ENCODE peak calls at places on chromosomes 2 and 18, in five cellular contexts. One of them, this sample, is unnamed.

GRCh38 chr2:1886405-1886992 is 142.2 kb upstream of the PXDN start:
- DNase-seq in Panc1: peak; percentile 20
- DNase-seq in A549: peak; percentile 71
- DNase-seq in heart left ventricle: peak; percentile 80
- DNase-seq in colonic mucosa: peak; percentile 60
- DNase-seq in this sample: peak; percentile 77

GRCh38 chr2:218997730-218998129 is 4.5 kb upstream of the CRYBA2 start:
- DNase-seq in heart left ventricle: no peak
- DNase-seq in Panc1: no peak
- DNase-seq in A549: no peak
- DNase-seq in colonic mucosa: no peak
- DNase-seq in this sample: no peak

GRCh38 chr2:84631047-84631446 is 114.7 kb downstream of the DNAH6 start:
- DNase-seq in Panc1: peak; percentile 10
- DNase-seq in heart left ventricle: no peak
- DNase-seq in colonic mucosa: no peak
- DNase-seq in A549: peak; percentile 52
- DNase-seq in this sample: no peak

GRCh38 chr2:240567872-240568677 is at the start of gene RNPEPL1:
- DNase-seq in Panc1: no peak
- DNase-seq in heart left ventricle: peak; percentile 78
- DNase-seq in colonic mucosa: peak; percentile 57
- DNase-seq in A549: no peak
- DNase-seq in this sample: peak; percentile 68

GRCh38 chr2:13558368-13558767 is 841.6 kb downstream of the TRIB2 start:
- DNase-seq in heart left ventricle: no peak
- DNase-seq in A549: no peak
- DNase-seq in Panc1: peak; percentile 12
- DNase-seq in colonic mucosa: no peak
- DNase-seq in this sample: no peak

GRCh38 chr2:199495147-199495546 is 37.4 kb upstream of the SATB2 start:
- DNase-seq in Panc1: no peak
- DNase-seq in heart left ventricle: no peak
- DNase-seq in A549: no peak
- DNase-seq in colonic mucosa: no peak
- DNase-seq in this sample: no peak

GRCh38 chr2:55712477-55713060 is 18.9 kb upstream of the PNPT1 start:
- DNase-seq in Panc1: no peak
- DNase-seq in heart left ventricle: no peak
- DNase-seq in colonic mucosa: no peak
- DNase-seq in A549: no peak
- DNase-seq in this sample: no peak

GRCh38 chr18:77089796-77090285 is 42.7 kb downstream of the MBP start:
- DNase-seq in heart left ventricle: no peak
- DNase-seq in colonic mucosa: no peak
- DNase-seq in A549: no peak
- DNase-seq in Panc1: no peak
- DNase-seq in this sample: no peak

GRCh38 chr2:120066708-120067547 is 54.1 kb downstream of the EPB41L5 start:
- DNase-seq in A549: peak; percentile 29
- DNase-seq in Panc1: peak; percentile 25
- DNase-seq in colonic mucosa: peak; percentile 29
- DNase-seq in heart left ventricle: no peak
- DNase-seq in this sample: no peak

GRCh38 chr18:32048507-32049091 is 30.0 kb downstream of the RNF125 start:
- DNase-seq in colonic mucosa: peak; percentile 71
- DNase-seq in heart left ventricle: no peak
- DNase-seq in Panc1: no peak
- DNase-seq in A549: no peak
- DNase-seq in this sample: peak; percentile 49

DNA sequence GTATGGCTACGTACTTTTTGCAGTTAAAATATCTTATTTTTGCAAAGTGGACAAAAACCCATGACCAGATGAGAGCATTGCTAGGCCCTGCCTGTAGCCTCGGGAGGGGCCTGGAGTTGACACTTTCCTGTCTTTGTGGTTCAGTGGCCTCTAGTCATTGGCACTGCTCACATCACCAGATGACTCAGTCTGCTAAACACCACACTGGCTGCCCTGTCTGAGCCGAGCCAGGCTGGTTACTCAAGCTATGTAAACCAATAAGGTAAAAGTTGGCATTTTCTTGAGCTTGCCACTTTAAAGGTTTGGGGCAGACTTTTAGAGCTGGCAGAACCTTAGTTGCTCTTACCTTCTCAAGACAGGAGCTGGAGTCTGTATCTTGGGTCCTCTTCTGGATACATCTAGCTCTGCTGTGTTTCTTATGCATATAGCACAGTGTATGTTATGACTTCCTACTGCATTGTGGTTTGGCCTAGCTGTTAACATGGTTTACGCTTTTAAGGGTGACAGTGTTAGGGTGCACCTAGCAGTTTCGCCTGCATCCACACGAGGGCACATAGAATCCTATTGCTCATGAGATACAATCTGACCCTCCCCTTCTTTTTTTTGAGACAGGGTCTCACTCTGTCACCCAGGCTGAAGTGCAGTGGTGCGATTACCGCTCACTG is 76.4 kb downstream of the AP1S3 start:
- DNase-seq in heart left ventricle: no peak
- DNase-seq in Panc1: peak; percentile 93
- DNase-seq in colonic mucosa: peak; percentile 22
- DNase-seq in A549: peak; percentile 42
- DNase-seq in this sample: no peak
- H3K4me3 ChIP-seq in heart left ventricle: no peak overlapping the region
- H3K4me3 ChIP-seq in Panc1: no peak overlapping the region
- H3K4me3 ChIP-seq in colonic mucosa: no peak overlapping the region
- H3K4me3 ChIP-seq in A549: no peak overlapping the region
- H3K4me3 ChIP-seq in this sample: no peak overlapping the region

DNA sequence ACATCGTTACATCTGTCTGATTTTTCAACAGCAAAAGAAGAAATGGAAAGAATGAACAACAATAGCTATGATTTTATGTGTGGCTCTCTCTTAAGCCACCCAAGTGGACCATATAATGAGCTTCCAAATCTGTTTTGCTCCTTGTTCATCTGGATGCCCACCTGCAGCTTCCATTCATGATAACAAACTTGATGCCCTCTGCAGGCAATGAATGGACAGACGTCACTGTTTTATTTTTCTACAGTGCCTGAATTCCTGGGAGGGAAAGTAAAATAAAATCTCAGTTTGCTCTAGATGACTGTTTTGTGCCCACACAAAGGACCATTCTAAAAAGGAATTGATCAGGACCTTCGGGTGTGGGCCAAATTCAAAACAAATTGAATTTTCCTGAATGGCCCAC is 5.0 kb downstream of the MREG start:
- DNase-seq in A549: no peak
- DNase-seq in heart left ventricle: no peak
- DNase-seq in Panc1: no peak
- DNase-seq in colonic mucosa: no peak
- DNase-seq in this sample: no peak
- H3K27ac ChIP-seq in A549: no peak overlapping the region
- H3K27ac ChIP-seq in heart left ventricle: no peak overlapping the region
- H3K27ac ChIP-seq in Panc1: peak overlapping the region; percentile 23
- H3K27ac ChIP-seq in colonic mucosa: no peak overlapping the region
- H3K27ac ChIP-seq in this sample: no peak overlapping the region

GRCh38 chr2:222025891-222026271 is 272.9 kb downstream of the PAX3 start:
- DNase-seq in heart left ventricle: no peak
- DNase-seq in A549: no peak
- DNase-seq in colonic mucosa: no peak
- DNase-seq in Panc1: no peak
- DNase-seq in this sample: no peak

DNA sequence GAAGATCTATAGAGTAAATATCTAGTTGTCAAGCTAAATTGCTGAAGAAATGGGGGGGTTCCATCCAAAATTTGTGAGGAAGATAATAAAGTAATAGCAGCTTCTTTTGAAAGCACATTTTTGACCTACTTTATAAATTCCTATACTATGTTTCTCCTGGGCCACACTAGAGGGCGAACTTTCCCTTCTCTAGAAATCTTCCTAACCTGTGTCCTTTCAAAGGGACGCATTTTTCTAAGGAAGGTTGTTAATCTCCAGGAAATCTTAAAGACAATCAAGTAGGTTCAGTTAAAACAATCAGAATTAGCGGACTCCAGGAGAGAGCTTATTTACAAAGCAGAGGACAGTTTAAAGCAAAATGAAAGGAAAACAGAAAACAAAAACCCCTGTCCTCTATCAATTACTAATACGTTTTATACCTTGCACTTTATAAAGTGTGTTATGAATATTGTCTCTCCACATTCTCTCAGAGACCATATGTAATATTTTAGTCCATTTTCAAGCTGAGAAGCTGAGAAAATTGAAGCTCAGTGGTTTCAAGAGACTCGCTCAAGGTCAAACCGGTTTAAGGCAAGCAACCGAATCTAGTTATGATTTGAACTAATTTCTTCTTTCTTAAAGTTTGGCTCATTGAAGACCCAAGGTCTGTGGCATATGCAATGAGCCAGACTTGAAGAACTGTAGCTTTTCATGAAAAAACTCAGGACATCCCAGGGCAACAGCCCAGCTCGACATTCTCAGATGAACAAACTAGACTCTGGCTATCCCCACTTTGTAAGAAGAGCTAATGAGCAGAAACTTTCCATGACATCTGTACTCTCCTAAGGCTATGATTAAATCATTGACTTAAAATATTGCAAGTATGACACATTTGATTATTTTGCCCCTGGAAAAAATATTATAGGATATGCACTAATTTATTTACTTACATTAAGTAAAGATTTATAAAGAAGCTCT is 273.6 kb downstream of the PAX3 start:
- DNase-seq in colonic mucosa: no peak
- DNase-seq in heart left ventricle: no peak
- DNase-seq in Panc1: peak; percentile 8
- DNase-seq in A549: peak; percentile 8
- DNase-seq in this sample: no peak
- TF ChIP-seq CTCF in colonic mucosa: peak; percentile 43
- TF ChIP-seq CTCF in heart left ventricle: peak; percentile 42
- TF ChIP-seq CTCF in Panc1: peak; percentile 76
- TF ChIP-seq CTCF in A549: peak; percentile 75
- TF ChIP-seq CTCF in this sample: peak; percentile 58

GRCh38 chr2:31136732-31137131 is 1.5 kb downstream of the GALNT14 start:
- DNase-seq in Panc1: no peak
- DNase-seq in colonic mucosa: no peak
- DNase-seq in A549: no peak
- DNase-seq in heart left ventricle: no peak
- DNase-seq in this sample: no peak
- H3K4me3 ChIP-seq in Panc1: no peak overlapping the region
- H3K4me3 ChIP-seq in colonic mucosa: no peak overlapping the region
- H3K4me3 ChIP-seq in A549: peak overlapping the region; percentile 63
- H3K4me3 ChIP-seq in heart left ventricle: peak overlapping the region; percentile 55
- H3K4me3 ChIP-seq in this sample: peak overlapping the region; percentile 60

GRCh38 chr2:64203131-64204005 is 59.1 kb upstream of the PELI1 start:
- DNase-seq in A549: no peak
- DNase-seq in heart left ventricle: no peak
- DNase-seq in Panc1: no peak
- DNase-seq in colonic mucosa: no peak
- DNase-seq in this sample: no peak
- H3K27ac ChIP-seq in A549: no peak overlapping the region
- H3K27ac ChIP-seq in heart left ventricle: peak overlapping the region; percentile 73
- H3K27ac ChIP-seq in Panc1: no peak overlapping the region
- H3K27ac ChIP-seq in colonic mucosa: peak overlapping the region; percentile 70
- H3K27ac ChIP-seq in this sample: peak overlapping the region; percentile 87

GRCh38 chr2:12331698-12332097 is 385.0 kb upstream of the TRIB2 start:
- DNase-seq in Panc1: no peak
- DNase-seq in A549: no peak
- DNase-seq in heart left ventricle: no peak
- DNase-seq in colonic mucosa: no peak
- DNase-seq in this sample: no peak

GRCh38 chr2:12325806-12326205 is 390.9 kb upstream of the TRIB2 start:
- DNase-seq in Panc1: no peak
- DNase-seq in heart left ventricle: no peak
- DNase-seq in colonic mucosa: no peak
- DNase-seq in A549: no peak
- DNase-seq in this sample: no peak

GRCh38 chr2:12321886-12322285 is 394.9 kb upstream of the TRIB2 start:
- DNase-seq in heart left ventricle: no peak
- DNase-seq in A549: no peak
- DNase-seq in Panc1: no peak
- DNase-seq in colonic mucosa: no peak
- DNase-seq in this sample: no peak

GRCh38 chr2:12330916-12331315 is 385.8 kb upstream of the TRIB2 start:
- DNase-seq in heart left ventricle: no peak
- DNase-seq in colonic mucosa: no peak
- DNase-seq in Panc1: no peak
- DNase-seq in A549: no peak
- DNase-seq in this sample: no peak

DNA sequence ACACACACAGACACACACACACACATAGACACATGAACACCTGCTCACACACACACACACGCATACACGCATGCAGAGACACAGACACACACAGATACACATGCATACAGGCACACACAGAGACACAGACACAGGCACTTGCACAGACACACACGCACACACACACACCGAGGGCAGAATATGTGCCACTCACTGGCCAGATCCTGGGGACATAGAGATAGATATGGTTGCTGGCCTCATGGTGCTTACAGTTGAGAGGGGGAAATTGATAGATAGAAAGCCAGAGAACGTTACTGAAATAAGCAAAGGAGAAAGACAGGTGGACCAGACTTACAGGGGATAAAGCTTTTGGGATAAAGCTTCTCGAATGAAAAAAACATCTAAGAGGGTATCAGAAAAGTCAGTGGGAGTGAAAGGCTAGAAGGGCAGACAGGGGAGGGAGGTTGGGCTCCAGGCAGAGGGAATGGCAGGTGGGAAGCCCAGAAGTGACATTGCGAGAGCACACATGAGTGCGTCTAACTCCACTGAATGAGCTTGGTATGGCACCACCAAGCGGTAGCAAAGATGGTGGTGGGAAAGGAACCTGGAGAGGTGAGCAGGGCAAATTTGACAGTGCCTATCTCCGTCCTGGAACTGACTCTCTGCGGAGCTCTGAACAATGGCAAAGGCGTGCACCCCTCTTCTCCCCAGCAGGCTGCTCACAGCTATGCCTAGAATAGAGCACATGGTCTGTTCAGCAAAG is 390.1 kb upstream of the TRIB2 start:
- DNase-seq in Panc1: no peak
- DNase-seq in heart left ventricle: no peak
- DNase-seq in colonic mucosa: no peak
- DNase-seq in A549: no peak
- DNase-seq in this sample: no peak
- TF ChIP-seq CTCF in Panc1: no peak
- TF ChIP-seq CTCF in heart left ventricle: peak; percentile 19
- TF ChIP-seq CTCF in colonic mucosa: no peak
- TF ChIP-seq CTCF in A549: no peak
- TF ChIP-seq CTCF in this sample: no peak

GRCh38 chr2:190159453-190159852 is 96.9 kb upstream of the MSTN start:
- DNase-seq in heart left ventricle: no peak
- DNase-seq in A549: no peak
- DNase-seq in colonic mucosa: no peak
- DNase-seq in Panc1: no peak
- DNase-seq in this sample: no peak
- H3K4me3 ChIP-seq in heart left ventricle: no peak overlapping the region
- H3K4me3 ChIP-seq in A549: no peak overlapping the region
- H3K4me3 ChIP-seq in colonic mucosa: no peak overlapping the region
- H3K4me3 ChIP-seq in Panc1: no peak overlapping the region
- H3K4me3 ChIP-seq in this sample: no peak overlapping the region

DNA sequence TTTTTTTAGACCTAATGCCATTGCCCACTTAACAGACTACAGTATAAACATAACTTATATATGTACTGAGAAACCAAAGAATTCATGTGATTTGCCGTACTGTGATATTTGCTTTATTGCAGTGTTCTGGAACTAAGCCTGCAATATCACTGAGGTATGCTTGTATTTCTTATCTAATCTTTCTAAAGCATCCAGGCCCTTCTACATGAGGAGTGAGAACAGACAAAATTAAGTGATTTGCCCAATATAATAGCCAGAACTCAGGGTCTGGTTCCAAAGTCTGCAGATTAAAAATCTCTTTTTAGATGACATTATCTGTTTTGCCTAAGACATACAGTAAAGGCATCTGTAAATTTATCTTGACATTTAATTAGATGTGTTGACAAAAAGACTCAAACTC is 41.9 kb downstream of the BMPR2 start:
- DNase-seq in A549: no peak
- DNase-seq in heart left ventricle: no peak
- DNase-seq in colonic mucosa: no peak
- DNase-seq in Panc1: no peak
- DNase-seq in this sample: no peak
- H3K27ac ChIP-seq in A549: no peak overlapping the region
- H3K27ac ChIP-seq in heart left ventricle: no peak overlapping the region
- H3K27ac ChIP-seq in colonic mucosa: no peak overlapping the region
- H3K27ac ChIP-seq in Panc1: no peak overlapping the region
- H3K27ac ChIP-seq in this sample: no peak overlapping the region